ENCODE peak calls at places on chromosomes 12 and 14, in five cellular contexts. H is GM23338, R is upper lobe of right lung, C is sigmoid colon, G is iris pigment epithelial cell. N is an unnamed sample.

GRCh38 chr14:74531467-74531866 is 37.9 kb downstream of the ISCA2 start:
- DNase-seq in H (peak), R (no peak), C (no peak), G (peak), N (peak)

GRCh38 chr12:124754949-124755800 is 108.5 kb downstream of the SCARB1 start:
- DNase-seq in H (peak), R (peak), C (peak), G (peak), N (no peak)

GRCh38 chr12:89073027-89073398 is 279.3 kb downstream of the DUSP6 start:
- DNase-seq in H (no peak), R (no peak), C (no peak), G (peak), N (peak)

GRCh38 chr12:105212431-105212830 is 23.5 kb downstream of the APPL2 start:
- DNase-seq in H (no peak), R (no peak), C (no peak), G (peak), N (no peak)

GRCh38 chr14:91681116-91681515 is 50.8 kb downstream of the CATSPERB start:
- DNase-seq in H (no peak), R (no peak), C (no peak), G (no peak), N (no peak)

GRCh38 chr12:108621161-108621560 is 12.5 kb downstream of the SELPLG start:
- DNase-seq in H (no peak), R (no peak), C (no peak), G (no peak), N (no peak)

GRCh38 chr12:21248679-21249078 is 86.0 kb downstream of the SLCO1A2 start:
- DNase-seq in H (peak), R (no peak), C (no peak), G (peak), N (no peak)

GRCh38 chr12:67795235-67795634 is 146.7 kb downstream of the DYRK2 start:
- DNase-seq in H (no peak), R (no peak), C (no peak), G (peak), N (no peak)

GRCh38 chr12:95396849-95397498 is 77.0 kb upstream of the METAP2 start:
- DNase-seq in H (no peak), R (no peak), C (no peak), G (peak), N (no peak)

GRCh38 chr14:77882098-77882497 is 82.2 kb downstream of the ADCK1 start:
- DNase-seq in H (no peak), R (no peak), C (no peak), G (no peak), N (peak)

GRCh38 chr14:23512156-23512555 is 39.4 kb downstream of the ZFHX2 start:
- DNase-seq in H (peak), R (no peak), C (no peak), G (no peak), N (no peak)

GRCh38 chr12:1115471-1116242 is 124.6 kb downstream of the ERC1 start:
- DNase-seq in H (no peak), R (no peak), C (no peak), G (peak), N (no peak)

GRCh38 chr12:4164591-4165558 is 108.7 kb upstream of the CCND2 start:
- DNase-seq in H (peak), R (peak), C (peak), G (peak), N (no peak)

GRCh38 chr14:61188936-61189808 is 92.0 kb downstream of the TMEM30B start:
- DNase-seq in H (peak), R (peak), C (peak), G (peak), N (peak)

GRCh38 chr14:39442293-39442692 is 10.1 kb upstream of the FBXO33 start:
- DNase-seq in H (no peak), R (no peak), C (no peak), G (no peak), N (no peak)

GRCh38 chr14:95370076-95370475 is 50.4 kb upstream of the CLMN start:
- DNase-seq in H (no peak), R (no peak), C (no peak), G (no peak), N (no peak)

GRCh38 chr12:44525806-44526654 is 350.1 kb downstream of the NELL2 start:
- DNase-seq in H (peak), R (no peak), C (no peak), G (no peak), N (no peak)

GRCh38 chr14:24130717-24131548 is 474 bp downstream of the FITM1 start:
- DNase-seq in H (no peak), R (no peak), C (no peak), G (no peak), N (no peak)

GRCh38 chr12:105224399-105224798 is 11.6 kb downstream of the APPL2 start:
- DNase-seq in H (no peak), R (no peak), C (no peak), G (no peak), N (no peak)

GRCh38 chr14:98867146-98867545 is 404.9 kb downstream of the BCL11B start:
- DNase-seq in H (no peak), R (no peak), C (no peak), G (no peak), N (no peak)

GRCh38 chr12:68864604-68865003 is 56.6 kb downstream of the MDM2 start:
- DNase-seq in H (no peak), R (no peak), C (no peak), G (no peak), N (no peak)

GRCh38 chr12:51972424-51972812 is 20.9 kb downstream of the ACVR1B start:
- DNase-seq in H (no peak), R (no peak), C (no peak), G (no peak), N (no peak)

GRCh38 chr12:93773122-93773871 is 96.1 kb downstream of the CRADD start:
- DNase-seq in H (no peak), R (no peak), C (no peak), G (peak), N (no peak)

GRCh38 chr12:72230589-72230988 is 41.6 kb upstream of the TRHDE start:
- DNase-seq in H (no peak), R (no peak), C (no peak), G (peak), N (no peak)

GRCh38 chr12:32586390-32586789 is 92.7 kb upstream of the DNM1L start:
- DNase-seq in H (no peak), R (no peak), C (no peak), G (peak), N (no peak)

GRCh38 chr12:117111386-117112267 is 12.4 kb upstream of the TESC start:
- DNase-seq in H (peak), R (peak), C (no peak), G (no peak), N (no peak)

GRCh38 chr14:55097894-55098560 is 31.0 kb upstream of the LGALS3 start:
- DNase-seq in H (no peak), R (no peak), C (peak), G (no peak), N (peak)

GRCh38 chr12:22230280-22230794 is 104.2 kb downstream of the ST8SIA1 start:
- DNase-seq in H (no peak), R (no peak), C (no peak), G (peak), N (no peak)

GRCh38 chr12:75481013-75481705 is 604 bp downstream of the GLIPR1 start:
- DNase-seq in H (no peak), R (no peak), C (no peak), G (peak), N (no peak)

GRCh38 chr12:116955382-116956021 is 44.8 kb downstream of the FBXW8 start:
- DNase-seq in H (peak), R (peak), C (no peak), G (peak), N (peak)

GRCh38 chr12:24172773-24173447 is 223.4 kb upstream of the SOX5 start:
- DNase-seq in H (no peak), R (no peak), C (no peak), G (no peak), N (no peak)

GRCh38 chr12:104952816-104953215 is 5.3 kb downstream of the SLC41A2 start:
- DNase-seq in H (no peak), R (no peak), C (no peak), G (no peak), N (peak)

GRCh38 chr12:48221645-48222044 is 18.6 kb upstream of the OR10AD1 start:
- DNase-seq in H (no peak), R (no peak), C (no peak), G (no peak), N (no peak)

GRCh38 chr14:54259821-54260220 is 137.0 kb upstream of the CDKN3 start:
- DNase-seq in H (no peak), R (no peak), C (no peak), G (no peak), N (no peak)

GRCh38 chr14:97580923-97581495 is 783.8 kb downstream of the VRK1 start:
- DNase-seq in H (peak), R (no peak), C (no peak), G (no peak), N (no peak)

GRCh38 chr12:2853626-2854025 is 3.2 kb downstream of the TEX52 start:
- DNase-seq in H (peak), R (peak), C (peak), G (peak), N (no peak)

GRCh38 chr14:35258420-35258819 is 33.8 kb upstream of the PSMA6 start:
- DNase-seq in H (no peak), R (no peak), C (no peak), G (peak), N (no peak)

N was measured in Calu3.